ENCODE peak calls at places on chromosomes 11 and 22, in five cellular contexts. Z, V, T, P and E are unnamed samples.

GRCh38 chr22:18905540-18906409 is at the start of gene DGCR6:
- DNase-seq in Z (peak), V (no peak), T (no peak), P (no peak), E (no peak)

GRCh38 chr22:22125028-22125578 is 119.5 kb upstream of the VPREB1 start:
- DNase-seq in Z (no peak), V (peak), T (no peak), P (no peak), E (no peak)

GRCh38 chr22:22111267-22111751 is 128.7 kb upstream of the TOP3B start:
- DNase-seq in Z (no peak), V (no peak), T (no peak), P (no peak), E (peak)

GRCh38 chr22:40216041-40216756 is 38.5 kb downstream of the TNRC6B start:
- DNase-seq in Z (no peak), V (no peak), T (no peak), P (no peak), E (no peak)

GRCh38 chr11:125101596-125101995 is 9.8 kb downstream of the TMEM218 start:
- DNase-seq in Z (no peak), V (no peak), T (no peak), P (no peak), E (no peak)

GRCh38 chr11:12981879-12982531 is 27.1 kb upstream of the RASSF10 start:
- DNase-seq in Z (no peak), V (no peak), T (no peak), P (no peak), E (no peak)

GRCh38 chr11:129815596-129816461 is at the start of gene TMEM45B:
- DNase-seq in Z (no peak), V (peak), T (no peak), P (peak), E (no peak)

GRCh38 chr11:120186799-120187591 is 23.8 kb upstream of the OAF start:
- DNase-seq in Z (peak), V (no peak), T (no peak), P (peak), E (no peak)

GRCh38 chr22:42820075-42820763 is 36.9 kb downstream of the ARFGAP3 start:
- DNase-seq in Z (no peak), V (peak), T (no peak), P (no peak), E (no peak)

GRCh38 chr22:19871023-19871844 is 16.6 kb upstream of the GNB1L start:
- DNase-seq in Z (peak), V (no peak), T (no peak), P (peak), E (peak)

GRCh38 chr11:130208241-130209127 is 48.9 kb downstream of the ST14 start:
- DNase-seq in Z (no peak), V (no peak), T (no peak), P (peak), E (no peak)

GRCh38 chr11:96337541-96338530 is 5.2 kb downstream of the MAML2 start:
- DNase-seq in Z (peak), V (no peak), T (peak), P (no peak), E (no peak)

GRCh38 chr11:15493921-15494630 is 379.4 kb downstream of the INSC start:
- DNase-seq in Z (no peak), V (no peak), T (no peak), P (no peak), E (no peak)

GRCh38 chr11:59158206-59159068 is 13.5 kb upstream of the DTX4 start:
- DNase-seq in Z (peak), V (peak), T (peak), P (no peak), E (no peak)

GRCh38 chr11:65353900-65354264 is 669 bp upstream of the TIGD3 start:
- DNase-seq in Z (no peak), V (no peak), T (no peak), P (no peak), E (no peak)

GRCh38 chr11:86180415-86180814 is 64.1 kb upstream of the EED start:
- DNase-seq in Z (no peak), V (no peak), T (no peak), P (no peak), E (no peak)

GRCh38 chr22:37485006-37485713 is 1.0 kb downstream of the MFNG start:
- DNase-seq in Z (peak), V (no peak), T (no peak), P (peak), E (no peak)

GRCh38 chr11:60396790-60397189 is 531 bp downstream of the MS4A14 start:
- DNase-seq in Z (no peak), V (no peak), T (no peak), P (no peak), E (no peak)

GRCh38 chr11:65492637-65493366 is 6.0 kb upstream of the MALAT1 start:
- DNase-seq in Z (peak), V (no peak), T (peak), P (peak), E (no peak)

GRCh38 chr22:17106161-17106784 is 14.9 kb downstream of the TMEM121B start:
- DNase-seq in Z (no peak), V (peak), T (no peak), P (peak), E (no peak)

GRCh38 chr22:41092847-41093371 is 517 bp downstream of the EP300 start:
- DNase-seq in Z (peak), V (peak), T (no peak), P (peak), E (no peak)

GRCh38 chr11:35352107-35352888 is 67.1 kb downstream of the SLC1A2 start:
- DNase-seq in Z (no peak), V (no peak), T (peak), P (no peak), E (no peak)

GRCh38 chr22:30298005-30298701 is 8.8 kb upstream of the CASTOR1 start:
- DNase-seq in Z (no peak), V (no peak), T (no peak), P (peak), E (no peak)

GRCh38 chr11:587978-588380 is 11.7 kb downstream of the PHRF1 start:
- DNase-seq in Z (no peak), V (no peak), T (no peak), P (peak), E (no peak)

GRCh38 chr11:2771758-2772466 is 72.1 kb upstream of the KCNQ1OT1 start:
- DNase-seq in Z (peak), V (no peak), T (peak), P (peak), E (peak)

GRCh38 chr11:134973801-134974200 is 561.8 kb upstream of the B3GAT1 start:
- DNase-seq in Z (no peak), V (no peak), T (no peak), P (no peak), E (no peak)

GRCh38 chr22:27641049-27641790 is 160.3 kb downstream of the MN1 start:
- DNase-seq in Z (no peak), V (no peak), T (no peak), P (no peak), E (no peak)

GRCh38 chr11:63511349-63511748 is 5.5 kb downstream of the LGALS12 start:
- DNase-seq in Z (no peak), V (no peak), T (no peak), P (no peak), E (no peak)

GRCh38 chr11:75014129-75014528 is 25.4 kb downstream of the NEU3 start:
- DNase-seq in Z (peak), V (no peak), T (no peak), P (no peak), E (no peak)

GRCh38 chr11:65912840-65913239 is 6.0 kb downstream of the C11orf68 start:
- DNase-seq in Z (no peak), V (no peak), T (no peak), P (no peak), E (peak)

GRCh38 chr11:17724020-17724908 is 4.9 kb downstream of the MYOD1 start:
- DNase-seq in Z (no peak), V (no peak), T (no peak), P (no peak), E (no peak)

GRCh38 chr11:126793596-126793995 is 207.0 kb downstream of the KIRREL3 start:
- DNase-seq in Z (no peak), V (no peak), T (no peak), P (no peak), E (no peak)

GRCh38 chr11:126791991-126792390 is 208.6 kb downstream of the KIRREL3 start:
- DNase-seq in Z (no peak), V (no peak), T (no peak), P (no peak), E (no peak)

GRCh38 chr11:126791446-126791845 is 209.1 kb downstream of the KIRREL3 start:
- DNase-seq in Z (no peak), V (peak), T (no peak), P (no peak), E (no peak)

DNA sequence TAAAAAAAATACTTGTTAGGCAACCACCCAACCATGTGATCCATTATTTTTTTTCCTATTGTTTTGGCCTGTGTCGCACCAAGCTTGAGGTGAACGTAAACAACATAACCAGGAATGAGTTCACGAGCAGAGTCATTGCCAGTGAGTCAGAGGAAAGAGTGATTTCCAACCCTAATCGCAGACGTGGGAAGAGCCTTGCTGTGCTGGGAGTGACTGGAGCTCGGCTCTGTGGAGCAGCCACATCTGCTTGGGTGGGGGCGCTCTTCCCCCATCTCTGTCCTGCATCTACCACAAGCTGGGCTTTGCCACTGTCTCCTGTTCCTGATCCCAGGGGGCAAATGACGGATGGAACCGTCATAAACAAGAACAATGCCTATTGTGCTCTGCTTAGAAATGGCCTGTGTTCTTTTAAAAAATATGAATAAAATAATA is 210.0 kb downstream of the KIRREL3 start:
- DNase-seq in Z (no peak), V (peak), T (no peak), P (no peak), E (no peak)
- TF ChIP-seq CTCF in Z (no peak), V (peak), T (no peak), P (no peak), E (no peak)

GRCh38 chr22:45903355-45904149 is 73.4 kb downstream of the WNT7B start:
- DNase-seq in Z (no peak), V (no peak), T (no peak), P (no peak), E (no peak)
- H3K4me3 ChIP-seq in Z (no peak), V (no peak), T (no peak), P (no peak), E (no peak)

GRCh38 chr22:49936973-49937757 is 18.7 kb downstream of the CRELD2 start:
- DNase-seq in Z (peak), V (no peak), T (peak), P (peak), E (no peak)

GRCh38 chr22:49935561-49935960 is 17.1 kb downstream of the CRELD2 start:
- DNase-seq in Z (no peak), V (no peak), T (no peak), P (no peak), E (no peak)

GRCh38 chr22:49934891-49935557 is 16.6 kb downstream of the CRELD2 start:
- DNase-seq in Z (peak), V (peak), T (peak), P (peak), E (no peak)

GRCh38 chr22:49937758-49938564 is 19.5 kb downstream of the CRELD2 start:
- DNase-seq in Z (no peak), V (no peak), T (no peak), P (peak), E (no peak)

GRCh38 chr22:49936018-49936972 is 17.9 kb downstream of the CRELD2 start:
- DNase-seq in Z (peak), V (peak), T (peak), P (peak), E (no peak)
- TF ChIP-seq CTCF in Z (no peak), V (no peak), T (no peak), P (no peak), E (no peak)

GRCh38 chr11:131467645-131468270 is 97.3 kb downstream of the NTM start:
- DNase-seq in Z (no peak), V (no peak), T (no peak), P (no peak), E (no peak)
- H3K4me3 ChIP-seq in Z (no peak), V (no peak), T (no peak), P (no peak), E (no peak)

GRCh38 chr22:38984224-38984623 is 2.1 kb downstream of the APOBEC3B start:
- DNase-seq in Z (no peak), V (no peak), T (no peak), P (no peak), E (no peak)

GRCh38 chr22:38982008-38982927 is at the start of gene APOBEC3B:
- DNase-seq in Z (peak), V (peak), T (peak), P (peak), E (peak)

GRCh38 chr22:38981659-38982007 is 514 bp upstream of the APOBEC3B start:
- DNase-seq in Z (no peak), V (no peak), T (no peak), P (no peak), E (no peak)

GRCh38 chr22:38986629-38987028 is 4.5 kb downstream of the APOBEC3B start:
- DNase-seq in Z (no peak), V (no peak), T (no peak), P (no peak), E (no peak)

DNA sequence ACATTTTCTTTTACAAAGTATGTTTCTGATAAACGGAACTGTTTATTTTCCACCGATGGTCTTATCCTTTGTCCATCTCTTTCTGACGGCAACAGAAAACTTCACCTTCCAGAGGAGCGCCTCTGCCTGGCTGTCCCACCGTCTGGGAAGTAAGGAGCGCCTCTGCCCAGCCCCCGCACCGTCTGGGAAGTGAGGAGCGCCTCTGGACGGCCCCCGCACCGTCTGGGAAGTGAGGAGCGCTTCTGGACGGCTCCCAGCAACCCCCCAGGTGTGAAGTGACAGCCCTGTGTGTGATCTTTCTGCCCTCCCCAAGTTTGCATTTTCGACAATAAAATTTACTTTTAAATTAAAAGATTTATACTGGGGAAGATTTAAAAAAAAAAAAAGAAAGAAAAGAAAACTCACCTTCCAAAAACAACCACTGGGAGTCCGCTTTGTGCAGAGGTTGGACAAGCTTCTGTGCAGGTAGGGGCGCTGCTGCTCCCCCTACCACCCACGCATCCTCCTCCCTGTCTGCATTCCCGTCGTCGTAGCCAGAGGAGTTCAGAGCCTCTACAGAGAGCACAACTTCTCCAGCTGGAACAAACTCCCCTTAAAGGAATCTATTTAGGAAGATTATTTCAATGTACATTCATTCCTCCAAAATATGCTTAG is 1.0 kb upstream of the APOBEC3B start:
- DNase-seq in Z (no peak), V (peak), T (no peak), P (no peak), E (no peak)
- TF ChIP-seq CTCF in Z (no peak), V (peak), T (no peak), P (peak), E (no peak)

GRCh38 chr11:62125316-62125715 is 1.5 kb downstream of the INCENP start:
- DNase-seq in Z (no peak), V (no peak), T (no peak), P (no peak), E (no peak)

GRCh38 chr11:62125881-62126280 is 2.1 kb downstream of the INCENP start:
- DNase-seq in Z (no peak), V (peak), T (no peak), P (no peak), E (no peak)

GRCh38 chr11:62123669-62124185 is at the start of gene INCENP:
- DNase-seq in Z (peak), V (peak), T (peak), P (peak), E (peak)

GRCh38 chr11:62122076-62122475 is 1.7 kb upstream of the INCENP start:
- DNase-seq in Z (no peak), V (peak), T (no peak), P (no peak), E (no peak)

GRCh38 chr11:62124186-62125113 is 639 bp downstream of the INCENP start:
- DNase-seq in Z (no peak), V (peak), T (peak), P (no peak), E (no peak)
- H3K4me3 ChIP-seq in Z (peak), V (peak), T (peak), P (peak), E (peak)

GRCh38 chr11:69880041-69880802 is 61.0 kb upstream of the FGF3 start:
- DNase-seq in Z (no peak), V (no peak), T (peak), P (peak), E (no peak)

GRCh38 chr11:69882270-69882608 is 63.0 kb upstream of the FGF3 start:
- DNase-seq in Z (no peak), V (no peak), T (no peak), P (peak), E (no peak)

GRCh38 chr11:69883292-69884255 is 64.4 kb upstream of the FGF3 start:
- DNase-seq in Z (no peak), V (no peak), T (no peak), P (peak), E (peak)

GRCh38 chr11:69880803-69881445 is 61.7 kb upstream of the FGF3 start:
- DNase-seq in Z (no peak), V (no peak), T (peak), P (peak), E (peak)

GRCh38 chr11:69881467-69882269 is 62.5 kb upstream of the FGF3 start:
- DNase-seq in Z (no peak), V (peak), T (peak), P (peak), E (peak)
- TF ChIP-seq CTCF in Z (no peak), V (peak), T (no peak), P (no peak), E (peak)